ENCODE peak calls at places on chromosomes 7 and 10, in seven cellular contexts. V, E, Z, M, S, U and N are unnamed samples.

GRCh38 chr7:82036146-82036886 is 266.5 kb upstream of the HGF start:
- DNase-seq in V (no peak), E (peak; percentile 84), Z (no peak), M (no peak), S (no peak), U (no peak), N (no peak)

GRCh38 chr7:7157887-7158271 is 24.5 kb upstream of the C1GALT1 start:
- DNase-seq in V (no peak), E (peak; percentile 87), Z (no peak), M (no peak), S (no peak), U (no peak), N (no peak)

GRCh38 chr7:1284743-1285458 is 52.2 kb downstream of the UNCX start:
- DNase-seq in V (no peak), E (no peak), Z (no peak), M (no peak), S (no peak), U (no peak), N (no peak)

GRCh38 chr10:16780338-16780880 is 36.8 kb downstream of the RSU1 start:
- DNase-seq in V (no peak), E (no peak), Z (no peak), M (no peak), S (no peak), U (no peak), N (no peak)

GRCh38 chr7:129438839-129439640 is 4.8 kb downstream of the STRIP2 start:
- DNase-seq in V (no peak), E (no peak), Z (no peak), M (peak; percentile 27), S (no peak), U (no peak), N (no peak)

GRCh38 chr10:58435297-58435696 is 50.1 kb downstream of the TFAM start:
- DNase-seq in V (no peak), E (peak; percentile 100), Z (no peak), M (peak; percentile 78), S (no peak), U (peak; percentile 94), N (no peak)

GRCh38 chr10:17249820-17250219 is 21.8 kb downstream of the VIM start:
- DNase-seq in V (no peak), E (peak; percentile 21), Z (no peak), M (no peak), S (no peak), U (no peak), N (no peak)

GRCh38 chr7:108268200-108268820 is 138.1 kb upstream of the LAMB4 start:
- DNase-seq in V (no peak), E (no peak), Z (no peak), M (no peak), S (no peak), U (no peak), N (no peak)

GRCh38 chr10:125023862-125024495 is 82.1 kb downstream of the ZRANB1 start:
- DNase-seq in V (peak; percentile 55), E (peak; percentile 58), Z (no peak), M (no peak), S (peak; percentile 72), U (no peak), N (no peak)

GRCh38 chr10:132893090-132893489 is 49.3 kb downstream of the CFAP46 start:
- DNase-seq in V (peak; percentile 10), E (no peak), Z (no peak), M (no peak), S (no peak), U (no peak), N (no peak)

GRCh38 chr7:31825576-31825975 is 138.6 kb downstream of the PPP1R17 start:
- DNase-seq in V (no peak), E (no peak), Z (no peak), M (no peak), S (no peak), U (no peak), N (no peak)

GRCh38 chr10:56317603-56318002 is 43.5 kb downstream of the ZWINT start:
- DNase-seq in V (no peak), E (no peak), Z (no peak), M (no peak), S (no peak), U (no peak), N (no peak)

GRCh38 chr7:1537631-1538412 is 7.3 kb downstream of the MAFK start:
- DNase-seq in V (peak; percentile 93), E (peak; percentile 91), Z (no peak), M (peak; percentile 100), S (peak; percentile 74), U (peak; percentile 89), N (peak; percentile 62)

GRCh38 chr7:128005117-128005516 is 26.1 kb downstream of the LRRC4 start:
- DNase-seq in V (no peak), E (no peak), Z (no peak), M (no peak), S (no peak), U (no peak), N (no peak)

GRCh38 chr7:37916673-37917660 is at the start of gene SFRP4:
- DNase-seq in V (peak; percentile 46), E (peak; percentile 48), Z (no peak), M (peak; percentile 78), S (peak; percentile 50), U (no peak), N (peak; percentile 27)

GRCh38 chr7:37234334-37234733 is 214.3 kb downstream of the ELMO1 start:
- DNase-seq in V (no peak), E (no peak), Z (no peak), M (no peak), S (no peak), U (no peak), N (no peak)

GRCh38 chr7:66493235-66494181 is 135.2 kb upstream of the KCTD7 start:
- DNase-seq in V (peak; percentile 96), E (peak; percentile 97), Z (peak; percentile 82), M (peak; percentile 91), S (peak; percentile 98), U (peak; percentile 94), N (peak; percentile 96)

GRCh38 chr10:18594574-18595156 is 56.7 kb downstream of the NSUN6 start:
- DNase-seq in V (no peak), E (no peak), Z (no peak), M (peak; percentile 14), S (no peak), U (no peak), N (no peak)

GRCh38 chr10:47024046-47024322 is 112.8 kb downstream of the PTPN20 start:
- DNase-seq in V (no peak), E (no peak), Z (no peak), M (no peak), S (no peak), U (no peak), N (no peak)

GRCh38 chr7:156160811-156161210 is 348.5 kb upstream of the SHH start:
- DNase-seq in V (no peak), E (no peak), Z (no peak), M (peak; percentile 54), S (no peak), U (no peak), N (no peak)

GRCh38 chr7:151844080-151844827 is 32.7 kb downstream of the PRKAG2 start:
- DNase-seq in V (no peak), E (peak; percentile 28), Z (no peak), M (peak; percentile 17), S (no peak), U (no peak), N (no peak)

GRCh38 chr10:4315529-4315928 is 510.5 kb upstream of the AKR1E2 start:
- DNase-seq in V (peak; percentile 29), E (peak; percentile 68), Z (no peak), M (no peak), S (no peak), U (peak; percentile 8), N (no peak)

GRCh38 chr7:84236398-84236797 is 41.8 kb upstream of the SEMA3A start:
- DNase-seq in V (no peak), E (peak; percentile 22), Z (no peak), M (no peak), S (no peak), U (no peak), N (no peak)

DNA sequence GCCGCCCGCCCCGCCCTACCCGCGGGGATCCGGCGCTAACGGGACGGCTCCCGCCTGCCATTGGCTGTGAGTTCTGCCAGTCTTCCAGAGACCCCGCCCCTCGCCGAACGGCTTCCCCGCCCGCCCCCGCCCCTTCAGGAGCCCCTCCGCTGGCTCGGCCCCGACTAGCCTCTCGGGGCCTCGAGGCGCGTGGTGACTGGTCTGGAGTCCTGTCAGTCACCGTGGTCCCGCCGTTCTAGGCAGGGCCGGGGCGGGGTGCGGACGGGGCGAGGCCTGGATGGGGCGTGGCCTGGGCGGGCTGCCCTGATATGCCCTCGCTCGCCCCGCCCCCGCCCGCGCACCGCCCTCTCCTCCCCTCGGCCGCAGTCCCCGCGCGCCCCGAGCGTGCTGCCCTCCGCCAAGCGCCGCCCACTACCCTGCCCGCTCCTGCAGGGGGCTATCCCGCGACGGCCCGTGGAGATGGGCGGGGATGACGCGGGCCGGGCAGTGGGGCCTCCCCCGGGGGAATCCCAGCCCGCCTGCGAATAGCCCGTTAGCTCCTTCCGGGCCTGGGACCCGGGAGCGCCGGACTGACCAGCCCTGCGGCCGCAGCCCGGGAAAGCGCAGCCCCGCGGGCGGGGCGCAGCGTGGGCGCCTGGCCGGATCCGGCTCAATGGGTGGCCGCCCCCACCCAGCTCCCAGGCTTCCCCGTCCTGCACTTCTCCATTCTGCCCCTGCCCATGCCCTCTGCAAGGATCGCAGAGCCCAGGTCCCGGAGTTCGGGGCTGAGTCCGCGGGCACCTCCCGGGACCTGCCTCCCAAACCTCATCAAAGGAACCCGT is 444 bp upstream of the HIP1 start:
- DNase-seq in V (peak; percentile 99), E (peak; percentile 99), Z (peak; percentile 97), M (peak; percentile 98), S (peak; percentile 100), U (peak; percentile 98), N (peak; percentile 100)
- TF ChIP-seq CTCF in V (peak; percentile 66), E (no peak), Z (peak; percentile 25), M (no peak), S (no peak), U (no peak), N (peak; percentile 26)

GRCh38 chr7:132705146-132705545 is 128.9 kb upstream of the PLXNA4 start:
- DNase-seq in V (no peak), E (peak; percentile 1), Z (no peak), M (no peak), S (no peak), U (no peak), N (no peak)

GRCh38 chr7:132708501-132708900 is 132.2 kb upstream of the PLXNA4 start:
- DNase-seq in V (no peak), E (no peak), Z (no peak), M (no peak), S (no peak), U (no peak), N (no peak)

DNA sequence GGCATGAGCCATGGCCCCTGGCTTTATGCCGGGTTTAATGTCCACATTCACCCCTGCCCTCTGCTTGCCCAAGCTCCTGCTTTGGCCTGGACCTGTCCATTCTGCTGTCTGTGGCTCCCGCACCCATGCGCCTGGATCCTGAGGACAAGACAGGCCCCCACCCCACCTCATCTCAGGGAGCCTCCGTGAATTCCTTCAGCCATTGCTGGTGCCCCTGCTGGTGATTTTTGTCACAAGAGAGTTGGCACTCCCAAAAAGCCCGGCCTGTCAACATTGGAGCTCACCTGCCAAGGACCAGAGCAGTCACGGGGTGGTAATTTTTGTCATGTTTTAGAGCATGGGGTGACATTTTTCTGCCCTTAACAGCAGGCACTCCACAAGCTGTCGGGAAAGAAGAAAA is 127.5 kb upstream of the PLXNA4 start:
- DNase-seq in V (no peak), E (no peak), Z (no peak), M (no peak), S (no peak), U (no peak), N (no peak)
- TF ChIP-seq CTCF in V (no peak), E (no peak), Z (no peak), M (no peak), S (no peak), U (no peak), N (no peak)

GRCh38 chr10:76632158-76633051 is 1005.2 kb downstream of the KCNMA1 start:
- DNase-seq in V (no peak), E (no peak), Z (no peak), M (no peak), S (peak; percentile 61), U (no peak), N (no peak)
- TF ChIP-seq CTCF in V (no peak), E (peak; percentile 33), Z (peak; percentile 47), M (peak; percentile 13), S (peak; percentile 38), U (peak; percentile 28), N (peak; percentile 39)

GRCh38 chr10:1109795-1110673 is 53.8 kb downstream of the WDR37 start:
- DNase-seq in V (no peak), E (peak; percentile 75), Z (no peak), M (peak; percentile 50), S (peak; percentile 72), U (no peak), N (peak; percentile 52)
- TF ChIP-seq CTCF in V (peak; percentile 69), E (peak; percentile 59), Z (peak; percentile 84), M (peak; percentile 62), S (peak; percentile 75), U (peak; percentile 45), N (peak; percentile 77)